ENCODE peak calls at places on chromosomes 2 and 18, in nine cellular contexts. P is pancreas; T is T-helper 9 cell; W is HT1080; B is stimulated activated CD8-positive, alpha-beta memory T cell treated with anti-CD3 and anti-CD28 coated beads, Interleukin-7, amount 100 ng/mL, for 1 hour; K is epithelial cell of esophagus; A is PC-9; V is A549; D is NCI-H1105 treated with DMSO at 0.1 percent for 48 hours. F is an unnamed sample.

GRCh38 chr18:58176915-58177717 is 133.1 kb downstream of the NEDD4L start:
- DNase-seq in V (no peak), P (no peak), B (no peak), D (no peak), T (no peak), A (peak; percentile 94), W (peak; percentile 90), K (peak; percentile 88), F (peak; percentile 63)

GRCh38 chr2:68994864-68995263 is 18.1 kb upstream of the ANTXR1 start:
- DNase-seq in B (no peak), A (peak; percentile 43), D (no peak), P (no peak), W (peak; percentile 80), V (no peak), K (no peak), T (no peak), F (no peak)

GRCh38 chr2:98234763-98235162 is 111.5 kb upstream of the CNGA3 start:
- DNase-seq in D (no peak), V (no peak), A (no peak), K (no peak), T (no peak), P (no peak), W (no peak), B (no peak), F (no peak)

GRCh38 chr18:30334781-30335180 is 707.8 kb downstream of the DSC3 start:
- DNase-seq in T (no peak), K (no peak), W (no peak), A (no peak), P (no peak), V (no peak), B (no peak), D (no peak), F (no peak)

GRCh38 chr2:126882736-126883660 is 15.7 kb upstream of the TEX51 start:
- DNase-seq in P (no peak), A (no peak), W (no peak), B (no peak), D (no peak), V (no peak), K (no peak), T (no peak), F (no peak)

GRCh38 chr2:21070322-21071257 is 26.7 kb upstream of the APOB start:
- DNase-seq in D (no peak), K (no peak), W (no peak), B (no peak), T (no peak), V (no peak), P (no peak), A (peak; percentile 40), F (no peak)

GRCh38 chr18:48122816-48123215 is 192.4 kb upstream of the SMAD2 start:
- DNase-seq in K (no peak), B (no peak), A (no peak), V (no peak), D (no peak), W (no peak), P (no peak), T (no peak), F (no peak)

GRCh38 chr2:134549104-134549503 is 169.7 kb downstream of the TMEM163 start:
- DNase-seq in A (no peak), T (no peak), P (no peak), K (peak; percentile 71), B (no peak), W (no peak), V (no peak), D (no peak), F (no peak)

GRCh38 chr2:238589591-238590460 is 163.1 kb downstream of the ASB1 start:
- DNase-seq in W (no peak), D (no peak), P (no peak), K (no peak), V (no peak), A (no peak), B (no peak), T (no peak), F (no peak)

GRCh38 chr2:156476516-156477206 is 40.5 kb downstream of the GPD2 start:
- DNase-seq in K (peak; percentile 70), P (no peak), T (no peak), W (peak; percentile 77), D (no peak), V (no peak), A (peak; percentile 53), B (no peak), F (no peak)

GRCh38 chr2:226215902-226216503 is 583.6 kb downstream of the IRS1 start:
- DNase-seq in W (peak; percentile 42), V (no peak), T (peak; percentile 44), D (peak; percentile 9), P (peak; percentile 52), A (no peak), K (peak; percentile 63), B (peak; percentile 2), F (peak; percentile 60)

GRCh38 chr2:119553687-119554344 is 9.6 kb downstream of the CFAP221 start:
- DNase-seq in W (no peak), B (no peak), K (no peak), P (no peak), A (no peak), V (no peak), D (no peak), T (no peak), F (peak; percentile 65)

GRCh38 chr2:191565647-191566198 is 112.2 kb upstream of the NABP1 start:
- DNase-seq in D (no peak), W (no peak), A (peak; percentile 56), V (no peak), T (no peak), K (no peak), B (no peak), P (no peak), F (no peak)

GRCh38 chr18:24935896-24936295 is 416.1 kb downstream of the ZNF521 start:
- DNase-seq in D (no peak), B (no peak), P (no peak), T (no peak), A (no peak), K (no peak), V (no peak), W (no peak), F (no peak)

GRCh38 chr2:5474716-5475115 is 217.5 kb upstream of the SOX11 start:
- DNase-seq in P (no peak), B (no peak), W (no peak), V (no peak), A (no peak), K (no peak), D (no peak), T (no peak), F (no peak)

GRCh38 chr2:241843321-241844065 is 15.2 kb downstream of the PDCD1 start:
- DNase-seq in P (peak; percentile 42), B (no peak), K (no peak), W (no peak), A (no peak), T (no peak), D (no peak), V (no peak), F (no peak)

GRCh38 chr2:138898855-138899254 is 118.7 kb upstream of the NXPH2 start:
- DNase-seq in V (no peak), W (no peak), A (no peak), P (no peak), D (no peak), K (no peak), B (no peak), T (no peak), F (no peak)

GRCh38 chr2:71545572-71546274 is 92.4 kb downstream of the DYSF start:
- DNase-seq in B (no peak), V (peak; percentile 80), K (peak; percentile 66), P (no peak), D (peak; percentile 69), A (peak; percentile 48), T (no peak), W (peak; percentile 62), F (peak; percentile 59)

GRCh38 chr2:28414583-28414982 is 21.9 kb downstream of the FOSL2 start:
- DNase-seq in K (no peak), A (no peak), B (no peak), D (no peak), P (no peak), T (no peak), V (no peak), W (no peak), F (no peak)

GRCh38 chr2:173021939-173022371 is 53.7 kb upstream of the MAP3K20 start:
- DNase-seq in B (no peak), A (peak; percentile 81), T (no peak), P (no peak), V (peak; percentile 35), D (no peak), K (peak; percentile 77), W (peak; percentile 51), F (peak; percentile 51)

GRCh38 chr2:169036717-169037450 is 5.8 kb upstream of the ABCB11 start:
- DNase-seq in V (no peak), B (no peak), K (peak; percentile 79), A (no peak), W (no peak), T (no peak), D (no peak), P (no peak), F (peak; percentile 46)

GRCh38 chr2:130806370-130806769 is 30.3 kb upstream of the ARHGEF4 start:
- DNase-seq in T (no peak), K (no peak), V (no peak), P (no peak), W (no peak), D (peak; percentile 36), A (no peak), B (no peak), F (no peak)

GRCh38 chr2:96552284-96553175 is 16.0 kb downstream of the ARID5A start:
- DNase-seq in K (no peak), V (no peak), A (no peak), D (no peak), P (peak; percentile 21), B (no peak), T (no peak), W (no peak), F (no peak)

GRCh38 chr2:162261032-162261945 is 18.0 kb upstream of the FAP start:
- DNase-seq in T (no peak), K (peak; percentile 80), P (no peak), D (no peak), V (no peak), A (no peak), W (peak; percentile 42), B (no peak), F (peak; percentile 38)

GRCh38 chr2:122261923-122262322 is 506.5 kb downstream of the TSN start:
- DNase-seq in A (no peak), K (no peak), D (no peak), V (no peak), W (no peak), P (no peak), T (no peak), B (no peak), F (no peak)

GRCh38 chr2:134410006-134410405 is 156.1 kb downstream of the MGAT5 start:
- DNase-seq in A (no peak), W (no peak), K (no peak), V (no peak), P (no peak), T (no peak), B (no peak), D (no peak), F (no peak)

GRCh38 chr2:174158003-174158402 is 90.3 kb downstream of the OLA1 start:
- DNase-seq in P (no peak), V (peak; percentile 66), K (peak; percentile 63), D (peak; percentile 32), A (no peak), B (no peak), T (peak; percentile 1), W (peak; percentile 28), F (peak; percentile 59)

GRCh38 chr2:221465776-221466175 is 106.3 kb downstream of the EPHA4 start:
- DNase-seq in P (no peak), K (no peak), W (peak; percentile 25), V (no peak), T (no peak), B (no peak), A (no peak), D (no peak), F (no peak)

GRCh38 chr18:56542488-56542887 is 95.9 kb downstream of the TXNL1 start:
- DNase-seq in V (no peak), A (no peak), K (no peak), T (no peak), D (no peak), P (no peak), B (no peak), W (no peak), F (no peak)